ENCODE peak calls at places on chromosome 12, in four cellular contexts. E is mesenchymal stem cell, U is H1, P is mesendoderm. J is an unnamed sample. For H3K4me1, the result is how much of the 10 kb centered on the place peaks cover.

GRCh38 chr12:107393043-107393725 is 292.4 kb upstream of the PWP1 start:
- DNase-seq in P (no peak), E (no peak), U (no peak), J (no peak)

GRCh38 chr12:116210762-116211161 is 66.7 kb downstream of the MED13L start:
- DNase-seq in U (no peak), E (no peak), P (no peak), J (no peak)

GRCh38 chr12:42574879-42575278 is 14.7 kb downstream of the PRICKLE1 start:
- DNase-seq in P (no peak), E (no peak), U (no peak), J (no peak)

GRCh38 chr12:6540181-6540877 is 6.0 kb downstream of the GAPDH start:
- DNase-seq in P (peak), E (peak), U (no peak), J (no peak)

GRCh38 chr12:102913453-102914226 is 3.4 kb downstream of the PAH start:
- DNase-seq in P (no peak), E (no peak), U (no peak), J (no peak)

GRCh38 chr12:132904718-132905328 is 17.4 kb upstream of the CHFR start:
- DNase-seq in E (peak), P (peak), U (peak), J (peak)

GRCh38 chr12:127025545-127025944 is 1241.4 kb upstream of the TMEM132C start:
- DNase-seq in E (no peak), P (no peak), U (no peak), J (no peak)

GRCh38 chr12:12282761-12283160 is 15.9 kb upstream of the LRP6 start:
- DNase-seq in U (no peak), E (peak), P (peak), J (no peak)

GRCh38 chr12:90974286-90974685 is 19.3 kb upstream of the CCER1 start:
- DNase-seq in E (peak), P (no peak), U (no peak), J (no peak)

GRCh38 chr12:116400671-116401357 is 123.3 kb upstream of the MED13L start:
- DNase-seq in P (no peak), E (no peak), U (no peak), J (no peak)

GRCh38 chr12:234891-235415 is 21.0 kb upstream of the SLC6A12 start:
- DNase-seq in P (no peak), U (no peak), E (no peak), J (no peak)

GRCh38 chr12:109718390-109718789 is 4.8 kb downstream of the FAM222A start:
- DNase-seq in E (peak), P (peak), U (no peak), J (no peak)

GRCh38 chr12:39467432-39467870 is 24.5 kb upstream of the KIF21A start:
- DNase-seq in P (no peak), U (no peak), E (peak), J (no peak)

GRCh38 chr12:109277899-109278762 is 31.0 kb downstream of the FOXN4 start:
- DNase-seq in E (peak), P (no peak), U (no peak), J (no peak)

GRCh38 chr12:67759829-67760228 is 111.3 kb downstream of the DYRK2 start:
- DNase-seq in P (no peak), U (no peak), E (no peak), J (no peak)

GRCh38 chr12:101027200-101027599 is 182.8 kb downstream of the SLC5A8 start:
- DNase-seq in U (no peak), E (no peak), P (peak), J (no peak)

GRCh38 chr12:116524964-116525379 is 34.2 kb upstream of the MAP1LC3B2 start:
- DNase-seq in E (no peak), U (no peak), P (peak), J (no peak)

DNA sequence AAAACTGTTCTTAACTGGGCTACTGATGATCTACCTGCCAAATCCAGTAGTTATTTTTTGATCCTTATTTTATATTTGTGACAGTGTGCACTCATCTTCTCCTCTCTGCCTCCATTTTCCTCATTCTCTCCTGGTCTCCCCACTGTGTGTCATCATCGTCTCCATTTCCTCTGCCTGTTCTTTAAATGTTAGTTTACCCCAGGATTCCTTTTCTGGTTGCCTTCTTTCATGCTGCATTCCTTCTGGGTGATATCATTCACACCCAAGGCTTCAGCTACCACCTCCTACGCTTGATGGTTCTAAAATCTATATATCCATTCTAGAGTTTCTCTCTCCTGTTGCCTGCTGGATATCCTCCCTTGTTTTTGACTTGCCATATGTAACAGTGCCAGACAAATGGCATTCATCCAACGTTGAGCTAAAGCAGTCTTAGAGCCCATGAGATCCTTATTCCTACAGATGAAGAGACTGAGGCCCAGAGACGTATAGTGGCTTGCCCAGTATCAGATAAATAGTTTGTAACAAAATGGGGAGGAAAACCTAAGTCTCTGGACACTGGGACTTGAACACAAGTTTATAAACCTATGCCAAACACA is 109.5 kb downstream of the DIP2B start:
- DNase-seq in E (peak), P (peak), U (peak), J (no peak)
- H3K4me1 ChIP-seq in E (under half), P (under half), U (under half), J (under half)

DNA sequence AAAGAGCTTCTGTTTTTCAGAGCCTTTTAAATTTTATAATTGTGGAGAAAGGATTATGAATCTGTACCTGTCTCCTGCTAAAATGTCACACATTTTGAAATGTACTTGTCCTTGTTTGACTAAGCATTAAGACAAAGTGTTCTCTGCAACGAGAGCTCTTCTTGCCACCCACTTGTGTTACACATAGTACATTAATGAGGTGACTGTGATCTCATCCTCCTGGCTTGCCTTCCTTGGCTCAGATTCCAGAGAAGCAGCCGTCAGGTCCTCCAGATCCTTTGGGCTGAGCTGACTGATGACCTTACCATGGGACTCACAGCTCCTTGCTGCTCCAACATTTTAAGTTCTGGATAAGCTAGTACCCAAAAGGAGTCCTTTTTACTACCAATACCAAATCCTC is 81.4 kb downstream of the BBS10 start:
- DNase-seq in P (peak), E (peak), U (no peak), J (no peak)
- H3K27ac ChIP-seq in P (no peak), E (peak), U (no peak), J (no peak)

DNA sequence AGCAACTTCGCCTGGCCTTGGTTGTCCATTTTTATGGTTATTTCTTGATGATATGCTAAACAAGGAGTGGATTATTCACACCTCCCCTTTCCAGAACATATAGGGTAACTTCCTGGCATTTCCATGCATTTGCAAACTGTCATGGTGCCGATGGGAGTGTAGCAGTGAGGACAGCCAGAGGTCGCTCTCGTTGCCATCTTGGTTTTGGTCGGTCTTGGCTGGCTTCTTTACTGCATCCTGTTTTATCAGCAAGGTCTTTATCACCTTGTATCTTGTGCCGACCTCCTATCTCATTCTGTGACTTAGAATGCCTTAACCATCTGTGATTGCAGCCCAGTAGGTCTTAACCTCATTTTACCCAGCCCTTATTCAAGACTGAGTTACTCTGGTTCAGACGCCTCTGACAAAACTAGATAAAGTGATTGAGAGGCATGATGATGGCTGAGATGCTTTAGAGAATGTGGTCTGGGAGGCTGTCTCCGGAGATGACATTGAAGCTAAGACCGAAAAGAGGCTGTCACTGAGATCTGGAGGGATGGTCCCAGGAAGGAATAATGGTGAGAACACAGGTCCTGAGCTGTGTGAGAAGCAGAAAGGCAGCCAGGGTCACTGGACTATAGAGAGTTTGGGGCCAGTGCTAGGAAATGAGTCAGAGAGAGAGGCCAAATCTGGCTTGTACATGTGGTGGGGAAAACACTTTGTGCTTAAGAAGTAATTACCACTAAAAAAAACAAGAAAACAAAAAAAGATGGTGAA is 2.9 kb downstream of the GLT1D1 start:
- DNase-seq in U (no peak), E (no peak), P (peak), J (no peak)
- H3K4me1 ChIP-seq in U (under half), E (under half), P (under half), J (under half)

GRCh38 chr12:52400906-52401305 is 5.2 kb downstream of the KRT82 start:
- DNase-seq in E (no peak), P (no peak), U (no peak), J (no peak)

GRCh38 chr12:52402873-52403510 is 3.1 kb downstream of the KRT82 start:
- DNase-seq in U (no peak), E (no peak), P (peak), J (no peak)

GRCh38 chr12:52401526-52401925 is 4.6 kb downstream of the KRT82 start:
- DNase-seq in P (peak), U (no peak), E (no peak), J (no peak)

GRCh38 chr12:52402377-52402776 is 3.8 kb downstream of the KRT82 start:
- DNase-seq in P (no peak), E (no peak), U (no peak), J (no peak)

GRCh38 chr12:52401926-52402325 is 4.2 kb downstream of the KRT82 start:
- DNase-seq in P (no peak), E (no peak), U (no peak), J (no peak)
- H3K27ac ChIP-seq in P (no peak), E (no peak), U (no peak), J (no peak)